ENCODE peak calls at places on chromosomes 16 and 17, in nine cellular contexts. R, W, O, P, Q, J, K, B and U are unnamed samples.

GRCh38 chr17:6269474-6269873 is 165.4 kb downstream of the AIPL1 start:
- DNase-seq in R (peak), W (no peak), O (peak), P (no peak), Q (no peak), J (peak), K (no peak), B (no peak), U (no peak)

GRCh38 chr16:89693289-89693731 is 6.8 kb downstream of the CDK10 start:
- DNase-seq in R (no peak), W (no peak), O (peak), P (no peak), Q (no peak), J (no peak), K (no peak), B (no peak), U (no peak)

GRCh38 chr17:28554565-28554964 is 2.1 kb upstream of the UNC119 start:
- DNase-seq in R (no peak), W (no peak), O (no peak), P (no peak), Q (no peak), J (no peak), K (no peak), B (no peak), U (no peak)

GRCh38 chr17:32275060-32276042 is 9.7 kb downstream of the RHBDL3 start:
- DNase-seq in R (no peak), W (no peak), O (no peak), P (peak), Q (peak), J (no peak), K (no peak), B (no peak), U (peak)

GRCh38 chr16:84692451-84692850 is 7.3 kb upstream of the USP10 start:
- DNase-seq in R (no peak), W (no peak), O (no peak), P (no peak), Q (no peak), J (no peak), K (no peak), B (no peak), U (no peak)

GRCh38 chr16:11360581-11360980 is 15.3 kb downstream of the RMI2 start:
- DNase-seq in R (no peak), W (no peak), O (no peak), P (no peak), Q (no peak), J (no peak), K (no peak), B (no peak), U (no peak)

GRCh38 chr16:72094266-72094610 is 591 bp downstream of the DHX38 start:
- DNase-seq in R (peak), W (no peak), O (no peak), P (no peak), Q (no peak), J (no peak), K (peak), B (peak), U (no peak)

GRCh38 chr17:73196500-73196899 is 3.6 kb downstream of the COG1 start:
- DNase-seq in R (no peak), W (no peak), O (peak), P (no peak), Q (no peak), J (no peak), K (no peak), B (no peak), U (no peak)

GRCh38 chr16:88424536-88425230 is 28.4 kb upstream of the ZFPM1 start:
- DNase-seq in R (no peak), W (peak), O (no peak), P (no peak), Q (no peak), J (no peak), K (no peak), B (no peak), U (no peak)

GRCh38 chr16:27228621-27229501 is 25.5 kb downstream of the KDM8 start:
- DNase-seq in R (no peak), W (no peak), O (peak), P (no peak), Q (no peak), J (no peak), K (no peak), B (no peak), U (no peak)

GRCh38 chr16:27363797-27364196 is 38.2 kb upstream of the IL21R start:
- DNase-seq in R (no peak), W (no peak), O (peak), P (no peak), Q (no peak), J (no peak), K (no peak), B (no peak), U (no peak)

GRCh38 chr17:2749784-2750181 is 331 bp upstream of the CCDC92B start:
- DNase-seq in R (peak), W (no peak), O (peak), P (no peak), Q (peak), J (peak), K (peak), B (peak), U (no peak)

GRCh38 chr16:12539185-12539929 is 264.3 kb downstream of the CPPED1 start:
- DNase-seq in R (peak), W (no peak), O (no peak), P (peak), Q (no peak), J (no peak), K (no peak), B (no peak), U (no peak)

GRCh38 chr17:5122586-5123342 is 6.9 kb downstream of the USP6 start:
- DNase-seq in R (peak), W (no peak), O (peak), P (no peak), Q (no peak), J (no peak), K (no peak), B (no peak), U (no peak)

GRCh38 chr17:47698749-47699535 is 5.0 kb downstream of the TBKBP1 start:
- DNase-seq in R (peak), W (peak), O (peak), P (no peak), Q (no peak), J (peak), K (peak), B (peak), U (peak)

GRCh38 chr16:66188786-66189725 is 177.4 kb upstream of the CDH5 start:
- DNase-seq in R (no peak), W (peak), O (no peak), P (no peak), Q (no peak), J (no peak), K (no peak), B (no peak), U (no peak)

GRCh38 chr17:69418535-69418934 is 4.0 kb downstream of the MAP2K6 start:
- DNase-seq in R (no peak), W (no peak), O (no peak), P (no peak), Q (no peak), J (no peak), K (no peak), B (no peak), U (no peak)

GRCh38 chr17:78249074-78249835 is 17.8 kb downstream of the TMEM235 start:
- DNase-seq in R (no peak), W (no peak), O (no peak), P (no peak), Q (no peak), J (no peak), K (no peak), B (no peak), U (no peak)

GRCh38 chr16:88566158-88566557 is 4.0 kb upstream of the ZC3H18 start:
- DNase-seq in R (peak), W (no peak), O (no peak), P (no peak), Q (no peak), J (no peak), K (no peak), B (no peak), U (no peak)

GRCh38 chr16:70553175-70553574 is 29.6 kb downstream of the SF3B3 start:
- DNase-seq in R (no peak), W (no peak), O (no peak), P (no peak), Q (no peak), J (no peak), K (no peak), B (no peak), U (no peak)

GRCh38 chr17:78883533-78884131 is 19.4 kb downstream of the CEP295NL start:
- DNase-seq in R (no peak), W (peak), O (peak), P (no peak), Q (no peak), J (no peak), K (no peak), B (no peak), U (no peak)

GRCh38 chr17:39800540-39800939 is 62.8 kb downstream of the GRB7 start:
- DNase-seq in R (peak), W (no peak), O (no peak), P (peak), Q (no peak), J (peak), K (peak), B (peak), U (no peak)

GRCh38 chr17:64230551-64231408 is 32.3 kb downstream of the TEX2 start:
- DNase-seq in R (no peak), W (no peak), O (no peak), P (peak), Q (no peak), J (no peak), K (no peak), B (no peak), U (no peak)

GRCh38 chr17:4533522-4534502 is 21.4 kb downstream of the MYBBP1A start:
- DNase-seq in R (no peak), W (peak), O (peak), P (no peak), Q (no peak), J (no peak), K (no peak), B (no peak), U (peak)

GRCh38 chr17:44221072-44221861 is 1.8 kb upstream of the UBTF start:
- DNase-seq in R (peak), W (peak), O (peak), P (no peak), Q (peak), J (peak), K (peak), B (peak), U (peak)

GRCh38 chr16:83510906-83511305 is 296.9 kb upstream of the HSBP1 start:
- DNase-seq in R (no peak), W (no peak), O (no peak), P (no peak), Q (no peak), J (no peak), K (no peak), B (no peak), U (no peak)

GRCh38 chr17:15885770-15886169 is 59.2 kb upstream of the ADORA2B start:
- DNase-seq in R (no peak), W (no peak), O (no peak), P (no peak), Q (no peak), J (no peak), K (no peak), B (no peak), U (no peak)

GRCh38 chr16:88017551-88018101 is 66.4 kb downstream of the BANP start:
- DNase-seq in R (no peak), W (no peak), O (peak), P (no peak), Q (no peak), J (no peak), K (no peak), B (no peak), U (no peak)

GRCh38 chr17:82797061-82797460 is 42.8 kb downstream of the ZNF750 start:
- DNase-seq in R (no peak), W (no peak), O (peak), P (no peak), Q (no peak), J (no peak), K (no peak), B (no peak), U (no peak)

GRCh38 chr17:10197721-10198508 is 491 bp downstream of the GAS7 start:
- DNase-seq in R (peak), W (no peak), O (peak), P (no peak), Q (no peak), J (no peak), K (no peak), B (no peak), U (no peak)

GRCh38 chr16:70460737-70461261 is 6.4 kb downstream of the FCSK start:
- DNase-seq in R (no peak), W (no peak), O (no peak), P (no peak), Q (no peak), J (no peak), K (no peak), B (no peak), U (no peak)

GRCh38 chr16:82074019-82074558 is 39.0 kb downstream of the HSD17B2 start:
- DNase-seq in R (no peak), W (no peak), O (no peak), P (no peak), Q (no peak), J (no peak), K (no peak), B (no peak), U (no peak)

GRCh38 chr16:20871258-20871657 is 28.9 kb downstream of the DCUN1D3 start:
- DNase-seq in R (no peak), W (no peak), O (no peak), P (no peak), Q (no peak), J (no peak), K (no peak), B (no peak), U (no peak)

GRCh38 chr17:32588982-32589381 is 102.2 kb downstream of the CDK5R1 start:
- DNase-seq in R (no peak), W (no peak), O (no peak), P (no peak), Q (no peak), J (no peak), K (no peak), B (no peak), U (no peak)